ENCODE peak calls at places on chromosomes 13 and 19, in nine cellular contexts. C, T, B, Q, X, I, R, P and V are unnamed samples.

GRCh38 chr19:29671393-29672076 is 6.3 kb downstream of the PLEKHF1 start:
- DNase-seq in B (peak; percentile 88), P (no peak), Q (peak; percentile 4), R (peak; percentile 80), X (peak; percentile 1), I (peak; percentile 78), C (no peak), T (peak; percentile 34), V (peak; percentile 71)

GRCh38 chr13:26558912-26559485 is 1.5 kb downstream of the WASF3 start:
- DNase-seq in P (no peak), X (no peak), T (no peak), I (no peak), R (no peak), C (no peak), Q (peak; percentile 46), B (no peak), V (no peak)

GRCh38 chr13:39417131-39417530 is 185.9 kb downstream of the LHFPL6 start:
- DNase-seq in I (peak; percentile 38), C (peak; percentile 28), B (no peak), Q (no peak), T (peak; percentile 39), X (no peak), P (no peak), R (no peak), V (no peak)

GRCh38 chr13:113371061-113371460 is 7.1 kb upstream of the GRTP1 start:
- DNase-seq in Q (no peak), B (no peak), P (no peak), I (no peak), C (no peak), X (no peak), R (no peak), T (no peak), V (no peak)

GRCh38 chr13:36548129-36548528 is 115.8 kb downstream of the CCNA1 start:
- DNase-seq in I (peak; percentile 50), T (no peak), Q (no peak), C (no peak), X (peak; percentile 71), B (no peak), R (no peak), P (no peak), V (no peak)

GRCh38 chr13:111929036-111929616 is 137.8 kb upstream of the SOX1 start:
- DNase-seq in R (no peak), T (no peak), Q (no peak), I (no peak), C (no peak), P (no peak), B (no peak), X (no peak), V (no peak)

GRCh38 chr13:25901460-25902376 is 150.1 kb downstream of the SHISA2 start:
- DNase-seq in R (no peak), I (no peak), X (no peak), T (peak; percentile 11), B (peak; percentile 55), P (no peak), Q (peak; percentile 55), C (no peak), V (no peak)

GRCh38 chr19:17860993-17861360 is 1.3 kb downstream of the RPL18A start:
- DNase-seq in R (no peak), X (no peak), P (no peak), I (no peak), T (no peak), Q (no peak), B (no peak), C (no peak), V (no peak)

GRCh38 chr13:113670541-113670940 is 3.5 kb downstream of the GRK1 start:
- DNase-seq in R (no peak), T (no peak), B (no peak), C (no peak), X (no peak), Q (no peak), P (no peak), I (no peak), V (no peak)